ENCODE peak calls at places on chromosomes 11 and 22, in seven cellular contexts. One of them, this sample, is unnamed.

GRCh38 chr22:49565516-49565855 is 262.2 kb downstream of the BRD1 start:
- DNase-seq in fibroblast of pulmonary artery: no peak
- DNase-seq in cardiac muscle cell: no peak
- DNase-seq in CD8-positive, alpha-beta T cell: no peak
- DNase-seq in GM12864: no peak
- DNase-seq in fibroblast of the aortic adventitia: no peak
- DNase-seq in lung: no peak
- DNase-seq in this sample: no peak

GRCh38 chr22:48820481-48821345 is 1007.0 kb downstream of the BRD1 start:
- DNase-seq in cardiac muscle cell: no peak
- DNase-seq in fibroblast of the aortic adventitia: no peak
- DNase-seq in CD8-positive, alpha-beta T cell: no peak
- DNase-seq in GM12864: no peak
- DNase-seq in lung: no peak
- DNase-seq in fibroblast of pulmonary artery: no peak
- DNase-seq in this sample: no peak

GRCh38 chr11:117002639-117003305 is 95.5 kb downstream of the SIK3 start:
- DNase-seq in CD8-positive, alpha-beta T cell: no peak
- DNase-seq in lung: no peak
- DNase-seq in GM12864: no peak
- DNase-seq in fibroblast of the aortic adventitia: no peak
- DNase-seq in cardiac muscle cell: no peak
- DNase-seq in fibroblast of pulmonary artery: no peak
- DNase-seq in this sample: no peak

GRCh38 chr11:45942381-45942780 is 19.9 kb downstream of the LARGE2 start:
- DNase-seq in lung: no peak
- DNase-seq in CD8-positive, alpha-beta T cell: no peak
- DNase-seq in cardiac muscle cell: no peak
- DNase-seq in fibroblast of pulmonary artery: no peak
- DNase-seq in fibroblast of the aortic adventitia: no peak
- DNase-seq in GM12864: no peak
- DNase-seq in this sample: no peak

GRCh38 chr11:76205252-76206076 is 838 bp downstream of the WNT11 start:
- DNase-seq in fibroblast of the aortic adventitia: no peak
- DNase-seq in GM12864: no peak
- DNase-seq in CD8-positive, alpha-beta T cell: no peak
- DNase-seq in lung: no peak
- DNase-seq in fibroblast of pulmonary artery: no peak
- DNase-seq in cardiac muscle cell: no peak
- DNase-seq in this sample: no peak

GRCh38 chr11:2298795-2299747 is 2.6 kb downstream of the C11orf21 start:
- DNase-seq in GM12864: no peak
- DNase-seq in fibroblast of the aortic adventitia: no peak
- DNase-seq in CD8-positive, alpha-beta T cell: peak
- DNase-seq in cardiac muscle cell: peak
- DNase-seq in lung: peak
- DNase-seq in fibroblast of pulmonary artery: no peak
- DNase-seq in this sample: no peak

GRCh38 chr22:30457964-30458363 is 13.9 kb downstream of the SEC14L3 start:
- DNase-seq in fibroblast of the aortic adventitia: no peak
- DNase-seq in lung: no peak
- DNase-seq in CD8-positive, alpha-beta T cell: no peak
- DNase-seq in GM12864: no peak
- DNase-seq in cardiac muscle cell: no peak
- DNase-seq in fibroblast of pulmonary artery: no peak
- DNase-seq in this sample: no peak

GRCh38 chr11:36558511-36559413 is 9.0 kb upstream of the RAG1 start:
- DNase-seq in GM12864: no peak
- DNase-seq in cardiac muscle cell: no peak
- DNase-seq in CD8-positive, alpha-beta T cell: no peak
- DNase-seq in lung: no peak
- DNase-seq in fibroblast of the aortic adventitia: no peak
- DNase-seq in fibroblast of pulmonary artery: no peak
- DNase-seq in this sample: peak

GRCh38 chr22:37533995-37534394 is 14.8 kb upstream of the CARD10 start:
- DNase-seq in fibroblast of the aortic adventitia: peak
- DNase-seq in fibroblast of pulmonary artery: peak
- DNase-seq in lung: no peak
- DNase-seq in GM12864: no peak
- DNase-seq in cardiac muscle cell: peak
- DNase-seq in CD8-positive, alpha-beta T cell: no peak
- DNase-seq in this sample: no peak

GRCh38 chr11:104094576-104094975 is 58.1 kb downstream of the DDI1 start:
- DNase-seq in cardiac muscle cell: no peak
- DNase-seq in fibroblast of the aortic adventitia: peak
- DNase-seq in CD8-positive, alpha-beta T cell: no peak
- DNase-seq in GM12864: no peak
- DNase-seq in lung: no peak
- DNase-seq in fibroblast of pulmonary artery: peak
- DNase-seq in this sample: no peak

GRCh38 chr11:120512727-120513435 is 1.3 kb downstream of the GRIK4 start:
- DNase-seq in fibroblast of the aortic adventitia: no peak
- DNase-seq in lung: no peak
- DNase-seq in cardiac muscle cell: no peak
- DNase-seq in fibroblast of pulmonary artery: no peak
- DNase-seq in CD8-positive, alpha-beta T cell: no peak
- DNase-seq in GM12864: no peak
- DNase-seq in this sample: no peak

GRCh38 chr22:43823353-43823908 is 11.3 kb upstream of the EFCAB6 start:
- DNase-seq in lung: peak
- DNase-seq in fibroblast of the aortic adventitia: no peak
- DNase-seq in cardiac muscle cell: no peak
- DNase-seq in CD8-positive, alpha-beta T cell: no peak
- DNase-seq in GM12864: no peak
- DNase-seq in fibroblast of pulmonary artery: no peak
- DNase-seq in this sample: no peak

GRCh38 chr22:32827061-32827602 is 25.6 kb downstream of the TIMP3 start:
- DNase-seq in cardiac muscle cell: no peak
- DNase-seq in GM12864: no peak
- DNase-seq in fibroblast of pulmonary artery: no peak
- DNase-seq in CD8-positive, alpha-beta T cell: no peak
- DNase-seq in fibroblast of the aortic adventitia: no peak
- DNase-seq in lung: no peak
- DNase-seq in this sample: no peak

GRCh38 chr22:41380993-41381328 is 781 bp upstream of the TEF start:
- DNase-seq in CD8-positive, alpha-beta T cell: no peak
- DNase-seq in lung: peak
- DNase-seq in GM12864: no peak
- DNase-seq in fibroblast of the aortic adventitia: peak
- DNase-seq in fibroblast of pulmonary artery: peak
- DNase-seq in cardiac muscle cell: peak
- DNase-seq in this sample: no peak

GRCh38 chr11:109023029-109023428 is 358.2 kb downstream of the DDX10 start:
- DNase-seq in fibroblast of the aortic adventitia: no peak
- DNase-seq in fibroblast of pulmonary artery: no peak
- DNase-seq in CD8-positive, alpha-beta T cell: no peak
- DNase-seq in cardiac muscle cell: no peak
- DNase-seq in lung: no peak
- DNase-seq in GM12864: no peak
- DNase-seq in this sample: no peak

GRCh38 chr11:109971184-109971523 is 122.0 kb upstream of the ZC3H12C start:
- DNase-seq in cardiac muscle cell: peak
- DNase-seq in lung: no peak
- DNase-seq in GM12864: no peak
- DNase-seq in fibroblast of the aortic adventitia: peak
- DNase-seq in CD8-positive, alpha-beta T cell: no peak
- DNase-seq in fibroblast of pulmonary artery: peak
- DNase-seq in this sample: no peak

GRCh38 chr11:7577226-7577882 is 63.6 kb downstream of the PPFIBP2 start:
- DNase-seq in GM12864: no peak
- DNase-seq in fibroblast of the aortic adventitia: peak
- DNase-seq in fibroblast of pulmonary artery: peak
- DNase-seq in cardiac muscle cell: peak
- DNase-seq in lung: no peak
- DNase-seq in CD8-positive, alpha-beta T cell: no peak
- DNase-seq in this sample: no peak

GRCh38 chr11:1162498-1163311 is 5.0 kb downstream of the MUC5AC start:
- DNase-seq in fibroblast of pulmonary artery: no peak
- DNase-seq in fibroblast of the aortic adventitia: no peak
- DNase-seq in lung: no peak
- DNase-seq in GM12864: no peak
- DNase-seq in CD8-positive, alpha-beta T cell: peak
- DNase-seq in cardiac muscle cell: no peak
- DNase-seq in this sample: peak
- TF ChIP-seq CTCF in fibroblast of pulmonary artery: no peak
- TF ChIP-seq CTCF in fibroblast of the aortic adventitia: no peak
- TF ChIP-seq CTCF in lung: no peak
- TF ChIP-seq CTCF in GM12864: no peak
- TF ChIP-seq CTCF in CD8-positive, alpha-beta T cell: no peak
- TF ChIP-seq CTCF in cardiac muscle cell: no peak
- TF ChIP-seq CTCF in this sample: no peak

GRCh38 chr11:113435190-113435968 is 39.8 kb downstream of the DRD2 start:
- DNase-seq in cardiac muscle cell: no peak
- DNase-seq in CD8-positive, alpha-beta T cell: no peak
- DNase-seq in fibroblast of pulmonary artery: no peak
- DNase-seq in fibroblast of the aortic adventitia: no peak
- DNase-seq in lung: no peak
- DNase-seq in GM12864: no peak
- DNase-seq in this sample: no peak

GRCh38 chr11:113431746-113432145 is 43.5 kb downstream of the DRD2 start:
- DNase-seq in CD8-positive, alpha-beta T cell: no peak
- DNase-seq in cardiac muscle cell: no peak
- DNase-seq in GM12864: no peak
- DNase-seq in lung: no peak
- DNase-seq in fibroblast of the aortic adventitia: no peak
- DNase-seq in fibroblast of pulmonary artery: no peak
- DNase-seq in this sample: no peak

GRCh38 chr11:113440816-113441215 is 34.4 kb downstream of the DRD2 start:
- DNase-seq in GM12864: no peak
- DNase-seq in lung: no peak
- DNase-seq in CD8-positive, alpha-beta T cell: no peak
- DNase-seq in cardiac muscle cell: no peak
- DNase-seq in fibroblast of pulmonary artery: no peak
- DNase-seq in fibroblast of the aortic adventitia: no peak
- DNase-seq in this sample: no peak

DNA sequence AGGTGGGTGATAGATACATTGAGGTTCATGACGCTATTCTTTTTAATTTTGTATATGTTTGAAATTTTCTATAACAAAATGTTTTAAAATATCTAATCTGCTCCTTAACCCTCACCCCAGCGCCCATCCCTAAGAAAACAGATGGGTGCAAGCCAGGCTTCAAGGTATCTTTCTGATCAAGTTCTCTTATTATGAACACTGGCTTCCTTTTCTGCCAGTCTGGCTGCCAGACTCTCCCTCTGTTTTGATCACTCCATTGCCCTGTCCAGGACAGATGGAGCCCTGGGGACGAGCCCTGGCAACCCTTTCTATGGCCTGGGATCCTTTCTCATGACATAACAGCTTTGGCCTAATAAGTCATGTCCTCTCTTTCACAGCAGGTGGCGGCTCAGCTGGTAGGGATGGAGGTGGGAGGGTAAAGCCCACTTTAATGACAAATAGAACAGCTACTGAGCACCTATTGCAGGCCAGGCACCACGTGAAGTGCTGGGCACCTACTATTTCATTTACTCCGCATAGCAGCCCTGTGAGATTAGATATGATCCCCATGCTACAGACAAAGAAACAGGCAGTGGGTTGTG is 38.4 kb downstream of the DRD2 start:
- DNase-seq in fibroblast of the aortic adventitia: no peak
- DNase-seq in fibroblast of pulmonary artery: no peak
- DNase-seq in GM12864: no peak
- DNase-seq in cardiac muscle cell: no peak
- DNase-seq in CD8-positive, alpha-beta T cell: no peak
- DNase-seq in lung: no peak
- DNase-seq in this sample: no peak
- TF ChIP-seq CTCF in fibroblast of the aortic adventitia: no peak
- TF ChIP-seq CTCF in fibroblast of pulmonary artery: no peak
- TF ChIP-seq CTCF in GM12864: no peak
- TF ChIP-seq CTCF in cardiac muscle cell: no peak
- TF ChIP-seq CTCF in CD8-positive, alpha-beta T cell: no peak
- TF ChIP-seq CTCF in lung: no peak
- TF ChIP-seq CTCF in this sample: no peak

DNA sequence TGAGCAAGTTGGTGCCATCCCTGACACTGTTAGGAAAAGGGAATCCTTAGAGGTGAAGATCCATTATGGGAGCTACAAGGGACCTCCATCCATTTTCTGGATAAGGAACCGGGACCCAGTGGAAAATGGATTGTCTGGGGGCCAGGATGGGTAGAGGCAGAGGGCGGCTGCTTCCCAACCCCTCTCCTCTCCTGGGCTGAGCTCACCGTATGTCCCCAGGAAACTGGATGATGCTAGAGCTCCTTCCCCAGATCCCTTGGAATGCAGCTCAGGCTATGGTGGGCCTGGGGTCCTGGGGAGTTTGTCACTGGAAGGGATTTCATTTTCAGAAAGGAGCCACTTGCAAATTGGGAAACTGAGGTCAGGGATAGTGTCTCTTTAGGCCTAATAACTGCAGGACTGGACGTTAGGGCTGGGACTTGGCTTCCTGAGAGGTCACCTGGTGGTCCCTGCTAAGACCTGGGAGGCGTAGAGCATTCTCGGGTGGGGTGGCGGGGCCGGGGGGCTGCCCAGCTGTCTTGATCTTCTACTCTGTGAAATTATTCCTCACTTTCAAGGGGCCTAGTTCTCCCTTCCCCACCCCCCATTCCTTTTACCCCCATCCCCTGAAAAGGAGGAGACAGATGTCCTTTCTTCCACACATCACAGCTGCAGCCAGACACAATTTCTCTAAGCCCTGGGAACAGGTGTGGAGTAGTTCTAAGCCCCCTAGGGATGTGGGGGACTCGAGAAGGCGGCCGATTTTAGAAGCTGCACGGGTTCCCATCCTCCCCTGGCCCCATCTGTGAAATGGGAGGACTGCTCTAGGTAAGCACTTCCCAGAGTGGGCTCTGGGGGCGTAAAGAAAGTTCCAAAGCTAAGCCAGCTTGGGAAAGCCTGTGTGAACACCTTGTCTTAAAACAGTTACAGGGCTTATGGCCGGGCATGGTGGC is 99.8 kb downstream of the PKNOX2 start:
- DNase-seq in lung: no peak
- DNase-seq in fibroblast of the aortic adventitia: no peak
- DNase-seq in CD8-positive, alpha-beta T cell: no peak
- DNase-seq in cardiac muscle cell: no peak
- DNase-seq in GM12864: no peak
- DNase-seq in fibroblast of pulmonary artery: no peak
- DNase-seq in this sample: no peak
- TF ChIP-seq CTCF in lung: no peak
- TF ChIP-seq CTCF in fibroblast of the aortic adventitia: no peak
- TF ChIP-seq CTCF in CD8-positive, alpha-beta T cell: no peak
- TF ChIP-seq CTCF in cardiac muscle cell: no peak
- TF ChIP-seq CTCF in GM12864: no peak
- TF ChIP-seq CTCF in fibroblast of pulmonary artery: no peak
- TF ChIP-seq CTCF in this sample: no peak

DNA sequence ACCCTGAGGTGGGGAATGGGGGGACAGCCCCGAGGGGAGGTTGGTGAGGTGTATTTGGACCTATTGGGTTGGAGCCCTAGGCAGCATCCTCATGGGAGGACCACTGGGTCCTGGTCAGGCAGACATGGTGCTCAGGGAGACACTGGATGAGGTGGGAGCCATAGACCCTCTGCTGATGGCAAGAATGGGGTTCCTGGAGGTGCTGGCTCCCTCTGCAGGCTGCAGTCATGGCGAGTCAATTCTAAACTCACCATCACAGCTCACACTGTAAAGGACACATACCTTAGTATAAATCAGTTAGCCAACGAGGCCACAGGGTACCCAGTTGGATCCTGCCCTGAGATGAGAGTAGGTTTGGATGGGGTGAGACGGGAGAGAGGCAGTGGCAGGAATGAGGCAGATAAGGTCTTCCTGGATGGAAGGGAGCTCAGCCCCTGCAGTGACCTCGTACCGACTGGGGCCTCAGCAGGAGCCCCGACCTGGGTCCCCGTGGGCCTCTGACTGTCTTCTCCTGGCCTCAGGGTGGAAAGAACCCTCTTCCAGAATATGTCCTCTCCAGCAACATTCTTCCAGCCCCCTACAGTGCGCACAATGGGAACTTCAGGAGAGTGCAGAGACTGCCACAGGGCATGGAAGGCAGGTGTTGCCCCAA is 1.7 kb upstream of the GAB4 start:
- DNase-seq in CD8-positive, alpha-beta T cell: no peak
- DNase-seq in fibroblast of pulmonary artery: no peak
- DNase-seq in GM12864: no peak
- DNase-seq in fibroblast of the aortic adventitia: no peak
- DNase-seq in lung: no peak
- DNase-seq in cardiac muscle cell: no peak
- DNase-seq in this sample: no peak
- TF ChIP-seq CTCF in CD8-positive, alpha-beta T cell: no peak
- TF ChIP-seq CTCF in fibroblast of pulmonary artery: no peak
- TF ChIP-seq CTCF in GM12864: peak
- TF ChIP-seq CTCF in fibroblast of the aortic adventitia: no peak
- TF ChIP-seq CTCF in lung: no peak
- TF ChIP-seq CTCF in cardiac muscle cell: no peak
- TF ChIP-seq CTCF in this sample: no peak